ENCODE peak calls at places on chromosomes 16 and 17, in six cellular contexts. I is BJ, Z is left ventricle myocardium inferior, F is fibroblast of lung, Q is GM23338, J is right cardiac atrium. H is an unnamed sample.

GRCh38 chr17:7711356-7711755 is 6.2 kb upstream of the DNAH2 start:
- DNase-seq in Z (no peak), I (no peak), J (no peak), Q (peak), F (no peak), H (no peak)

GRCh38 chr16:89700649-89701424 is 668 bp downstream of the SPATA2L start:
- DNase-seq in J (peak), Z (no peak), Q (peak), I (no peak), F (peak), H (peak)

GRCh38 chr16:29007865-29008593 is 23.2 kb downstream of the LAT start:
- DNase-seq in Z (no peak), F (peak), I (no peak), Q (no peak), J (no peak), H (peak)

GRCh38 chr17:74059471-74059870 is 144.0 kb upstream of the RPL38 start:
- DNase-seq in I (no peak), F (no peak), J (no peak), Q (no peak), Z (no peak), H (no peak)

GRCh38 chr16:12260647-12261262 is 284.2 kb downstream of the SNX29 start:
- DNase-seq in J (peak), Q (peak), I (no peak), Z (no peak), F (no peak), H (no peak)

GRCh38 chr17:40070895-40071719 is 8.3 kb downstream of the THRA start:
- DNase-seq in Z (peak), F (no peak), I (no peak), Q (peak), J (peak), H (no peak)

GRCh38 chr17:77546772-77547201 is 406.0 kb downstream of the SEC14L1 start:
- DNase-seq in Q (peak), I (no peak), J (peak), Z (no peak), F (peak), H (no peak)

GRCh38 chr17:70622382-70623260 is 453.3 kb downstream of the KCNJ2 start:
- DNase-seq in F (peak), Q (peak), Z (peak), I (no peak), J (peak), H (peak)

GRCh38 chr16:12458051-12458450 is 345.6 kb downstream of the CPPED1 start:
- DNase-seq in J (no peak), Z (no peak), F (no peak), Q (no peak), I (no peak), H (no peak)

GRCh38 chr17:72063262-72063661 is 57.6 kb upstream of the SOX9 start:
- DNase-seq in I (no peak), Z (no peak), Q (no peak), J (no peak), F (no peak), H (no peak)

GRCh38 chr17:51056813-51057510 is 63.7 kb downstream of the SPAG9 start:
- DNase-seq in J (no peak), Q (peak), Z (no peak), F (peak), I (peak), H (peak)

GRCh38 chr16:66603537-66604375 is 748 bp upstream of the CMTM3 start:
- DNase-seq in Z (peak), F (peak), J (peak), Q (peak), I (peak), H (peak)
- H3K4me3 ChIP-seq in Z (peak), F (peak), J (peak), Q (peak), I (peak), H (peak)

DNA sequence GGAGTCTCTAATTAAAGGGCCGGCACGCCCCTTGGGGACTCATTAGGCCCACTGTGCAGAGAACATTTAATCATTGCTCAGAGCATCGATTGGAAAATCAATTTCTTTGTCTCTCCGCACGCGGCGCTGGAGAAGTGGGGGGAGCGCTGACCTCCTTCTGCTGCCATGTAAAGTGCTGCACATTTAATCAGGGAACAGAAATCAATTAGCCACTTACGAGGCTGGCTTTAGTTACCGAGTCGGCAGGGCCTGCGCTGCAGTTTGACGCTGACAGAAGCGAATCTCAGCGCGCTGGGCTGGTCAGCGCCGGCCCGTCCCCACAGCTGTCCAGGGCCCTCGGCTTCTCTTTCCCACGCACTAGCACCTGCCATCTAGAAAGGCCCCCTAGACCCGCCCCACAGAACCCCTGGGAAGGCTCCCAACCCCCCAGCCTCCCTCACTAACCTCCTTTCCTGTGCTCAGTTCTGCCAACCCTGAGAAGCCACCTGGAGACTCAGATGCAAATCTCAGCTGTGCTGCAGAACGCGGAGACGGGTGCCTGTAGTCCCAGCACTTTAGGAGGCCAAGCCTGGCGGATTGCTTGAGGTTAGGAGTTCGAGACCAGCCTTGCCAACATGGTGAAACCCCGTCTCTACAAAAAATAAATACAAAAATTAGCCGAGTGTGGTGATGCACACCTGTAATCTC is 20.3 kb upstream of the C1QL1 start:
- DNase-seq in J (no peak), Z (no peak), F (no peak), I (no peak), Q (peak), H (peak)
- H3K4me3 ChIP-seq in J (no peak), Z (no peak), F (no peak), I (no peak), Q (peak), H (no peak)

DNA sequence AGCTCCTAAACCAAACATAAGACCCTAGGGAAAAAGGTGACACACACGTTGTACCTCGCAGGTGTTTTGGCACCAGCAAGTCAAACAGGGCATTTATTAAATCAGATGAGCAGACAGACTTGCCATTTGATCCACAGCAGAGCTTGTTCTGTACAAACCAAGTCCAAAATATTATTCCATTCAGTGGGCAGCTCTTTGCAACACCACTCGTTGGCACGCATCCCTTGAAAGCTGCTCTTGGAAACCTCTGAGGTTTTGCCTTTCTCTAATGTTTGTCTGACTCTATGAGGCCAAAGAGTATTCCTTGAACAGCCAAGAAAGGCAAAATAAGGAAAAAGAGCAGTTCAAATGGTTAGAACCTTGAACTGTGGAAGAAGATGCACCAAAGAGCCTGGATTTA is 12.7 kb downstream of the TMEM100 start:
- DNase-seq in F (no peak), I (no peak), Q (no peak), J (no peak), Z (no peak), H (no peak)
- H3K4me3 ChIP-seq in F (no peak), I (no peak), Q (no peak), J (no peak), Z (no peak), H (no peak)

GRCh38 chr17:81536299-81537290 is 8.4 kb downstream of the FSCN2 start:
- DNase-seq in F (peak), I (no peak), Q (peak), Z (no peak), J (peak), H (no peak)

GRCh38 chr17:81535480-81536298 is 7.5 kb downstream of the FSCN2 start:
- DNase-seq in F (no peak), Q (no peak), Z (no peak), I (no peak), J (no peak), H (no peak)

GRCh38 chr17:81537856-81538555 is 9.8 kb downstream of the FSCN2 start:
- DNase-seq in Z (no peak), Q (no peak), I (no peak), F (no peak), J (peak), H (no peak)

GRCh38 chr17:81538651-81539570 is 10.7 kb downstream of the FSCN2 start:
- DNase-seq in Q (no peak), F (no peak), Z (no peak), J (peak), I (no peak), H (no peak)

GRCh38 chr17:81537343-81537855 is 9.2 kb downstream of the FSCN2 start:
- DNase-seq in I (no peak), J (peak), F (no peak), Z (no peak), Q (peak), H (peak)
- H3K4me3 ChIP-seq in I (no peak), J (no peak), F (no peak), Z (no peak), Q (peak), H (no peak)

DNA sequence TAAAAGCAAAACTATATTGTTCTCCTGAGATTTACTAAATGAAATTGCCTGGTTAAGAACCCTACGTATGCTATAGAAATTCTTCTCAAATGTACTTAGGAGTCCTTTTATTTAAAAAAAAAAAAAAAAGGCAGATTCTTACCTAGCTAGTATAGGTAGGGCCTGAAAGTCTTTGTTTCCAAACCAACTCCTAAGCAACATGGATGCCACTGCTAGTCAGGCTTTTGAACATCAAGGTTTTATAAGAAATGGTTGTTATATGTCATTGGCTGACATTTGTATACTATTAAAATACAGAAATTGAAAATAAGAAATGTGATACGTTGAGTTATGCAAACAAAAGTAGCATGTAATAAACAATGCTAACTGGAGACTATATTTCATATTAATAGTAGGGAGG is 1.2 kb downstream of the EVI2A start:
- DNase-seq in J (no peak), Z (no peak), F (no peak), I (no peak), Q (no peak), H (peak)
- H3K4me3 ChIP-seq in J (no peak), Z (peak), F (no peak), I (no peak), Q (no peak), H (peak)

DNA sequence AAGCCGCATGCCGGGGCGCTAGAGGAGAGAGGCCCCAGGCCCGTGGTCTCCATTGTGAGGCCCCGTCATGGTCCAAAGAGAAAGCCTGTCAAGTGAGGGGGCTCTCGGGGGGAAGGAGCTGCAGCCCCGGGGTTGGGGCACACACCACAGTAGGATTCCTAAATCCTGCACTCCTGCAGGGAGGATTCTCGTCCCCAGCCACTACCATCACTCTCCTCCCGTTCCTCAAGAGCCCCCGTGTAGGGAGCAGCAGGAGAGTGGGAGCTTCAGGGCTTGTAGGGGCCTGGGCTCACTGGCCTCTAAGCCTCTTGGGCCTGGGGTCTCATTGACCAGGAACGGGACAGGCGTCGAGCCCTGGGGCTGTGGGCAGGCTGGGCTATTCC is 811 bp downstream of the C16orf86 start:
- DNase-seq in Q (no peak), J (no peak), Z (no peak), I (no peak), F (no peak), H (no peak)
- H3K4me3 ChIP-seq in Q (peak), J (peak), Z (peak), I (peak), F (no peak), H (peak)

GRCh38 chr16:15639061-15639568 is 3.8 kb downstream of the MARF1 start:
- DNase-seq in F (no peak), J (no peak), Q (no peak), I (no peak), Z (no peak), H (peak)
- H3K4me3 ChIP-seq in F (no peak), J (no peak), Q (no peak), I (no peak), Z (no peak), H (peak)

GRCh38 chr17:42111901-42112551 is 488 bp downstream of the DHX58 start:
- DNase-seq in F (no peak), I (no peak), Q (no peak), J (peak), Z (no peak), H (peak)

GRCh38 chr17:42113293-42114069 is 967 bp upstream of the DHX58 start:
- DNase-seq in Q (no peak), J (peak), I (no peak), Z (no peak), F (no peak), H (no peak)

GRCh38 chr17:42114118-42114517 is 1.6 kb upstream of the DHX58 start:
- DNase-seq in J (peak), Q (no peak), I (no peak), Z (no peak), F (no peak), H (no peak)

GRCh38 chr17:42111265-42111636 is 1.3 kb downstream of the DHX58 start:
- DNase-seq in I (no peak), Z (no peak), J (peak), F (no peak), Q (no peak), H (no peak)

GRCh38 chr17:42112552-42113176 is at the start of gene DHX58:
- DNase-seq in J (peak), Z (peak), F (peak), I (peak), Q (peak), H (peak)
- H3K4me3 ChIP-seq in J (peak), Z (peak), F (peak), I (peak), Q (no peak), H (peak)

GRCh38 chr17:183021-183420 is 1.6 kb upstream of the DOC2B start:
- DNase-seq in F (no peak), J (no peak), I (no peak), Z (no peak), Q (no peak), H (no peak)

GRCh38 chr17:179721-180379 is 1.6 kb downstream of the DOC2B start:
- DNase-seq in I (no peak), Z (no peak), J (peak), F (no peak), Q (peak), H (no peak)

GRCh38 chr17:180380-181212 is 854 bp downstream of the DOC2B start:
- DNase-seq in Z (peak), J (peak), I (no peak), Q (peak), F (no peak), H (no peak)

GRCh38 chr17:182164-182751 is 808 bp upstream of the DOC2B start:
- DNase-seq in Z (no peak), F (no peak), I (no peak), Q (peak), J (peak), H (no peak)

GRCh38 chr17:181213-182163 is at the start of gene DOC2B:
- DNase-seq in Z (peak), F (peak), Q (peak), J (peak), I (no peak), H (no peak)
- H3K4me3 ChIP-seq in Z (peak), F (no peak), Q (peak), J (peak), I (no peak), H (no peak)

DNA sequence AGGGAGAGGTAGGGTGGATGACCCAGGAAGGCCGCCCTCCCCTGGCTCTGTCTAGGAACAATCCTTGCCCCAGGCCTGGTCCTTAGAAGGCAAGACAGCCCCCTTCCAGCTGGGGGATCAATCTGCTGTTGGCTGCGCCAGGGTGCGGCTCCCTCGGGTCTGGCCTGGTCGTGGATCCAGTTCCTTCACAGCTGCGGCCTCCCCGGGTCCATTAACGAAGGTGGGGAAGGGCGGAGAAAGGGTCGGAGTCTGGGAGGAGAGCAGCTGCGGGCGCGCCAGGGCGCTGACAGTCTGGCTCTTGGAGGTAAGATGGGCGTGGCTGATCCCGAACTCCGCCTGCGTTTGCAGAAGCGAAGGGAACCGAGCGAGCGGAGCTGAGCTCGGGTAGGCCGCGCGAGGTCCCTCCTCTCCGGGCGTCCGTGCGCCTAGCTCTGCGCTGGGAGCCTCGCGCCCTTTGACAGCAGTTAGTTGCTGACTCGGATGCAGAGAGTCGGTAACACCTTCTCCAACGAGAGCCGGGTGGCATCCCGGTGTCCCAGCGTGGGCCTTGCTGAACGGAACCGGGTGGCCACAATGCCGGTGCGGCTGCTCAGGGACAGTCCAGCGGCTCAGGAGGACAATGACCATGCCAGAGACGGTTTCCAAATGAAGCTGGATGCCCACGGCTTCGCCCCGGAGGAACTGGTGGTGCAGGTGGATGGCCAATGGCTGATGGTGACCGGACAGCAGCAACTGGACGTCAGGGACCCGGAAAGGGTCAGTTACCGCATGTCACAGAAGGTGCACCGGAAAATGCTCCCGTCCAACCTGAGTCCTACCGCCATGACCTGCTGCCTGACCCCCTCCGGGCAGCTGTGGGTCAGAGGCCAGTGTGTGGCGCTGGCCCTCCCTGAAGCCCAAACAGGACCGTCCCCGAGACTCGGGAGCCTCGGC is at the start of gene HSPB9:
- DNase-seq in F (no peak), I (no peak), Z (peak), J (peak), Q (peak), H (no peak)
- H3K4me3 ChIP-seq in F (no peak), I (no peak), Z (peak), J (no peak), Q (peak), H (no peak)